ENCODE peak calls at places on chromosome 4, in seven cellular contexts. D is AG04450, M is A549, F is body of pancreas, R is Peyer's patch, H is transverse colon, U is testis. I is an unnamed sample.
A peak's percentile ranks its signal among the peaks of the same experiment; 100 is the strongest.

GRCh38 chr4:78645853-78646757 is 94.5 kb downstream of the ANXA3 start:
- DNase-seq in M (peak; percentile 84), D (peak; percentile 85), F (peak; percentile 89), U (peak; percentile 81), R (peak; percentile 77), H (peak; percentile 70), I (peak; percentile 83)

GRCh38 chr4:139007640-139008039 is 7.9 kb upstream of the NOCT start:
- DNase-seq in M (no peak), F (no peak), U (no peak), R (peak; percentile 64), D (no peak), H (no peak), I (no peak)

GRCh38 chr4:70654605-70655011 is 11.7 kb downstream of the JCHAIN start:
- DNase-seq in F (no peak), R (no peak), H (no peak), D (no peak), U (no peak), M (no peak), I (no peak)

GRCh38 chr4:105092768-105093167 is 53.9 kb upstream of the TET2 start:
- DNase-seq in H (no peak), D (no peak), F (no peak), M (no peak), U (no peak), R (no peak), I (no peak)

GRCh38 chr4:53804719-53805118 is 213.4 kb upstream of the LNX1 start:
- DNase-seq in H (peak; percentile 68), U (peak; percentile 36), F (peak; percentile 69), M (peak; percentile 34), R (peak; percentile 73), D (no peak), I (no peak)

GRCh38 chr4:38013461-38014366 is 53.5 kb downstream of the PTTG2 start:
- DNase-seq in M (no peak), D (no peak), F (peak; percentile 79), H (no peak), U (peak; percentile 40), R (no peak), I (peak; percentile 18)

GRCh38 chr4:37562592-37562991 is 123.6 kb downstream of the RELL1 start:
- DNase-seq in D (no peak), F (no peak), H (no peak), U (no peak), R (no peak), M (peak; percentile 18), I (peak; percentile 34)

GRCh38 chr4:48792348-48793006 is 12.4 kb upstream of the FRYL start:
- DNase-seq in U (no peak), M (no peak), H (no peak), R (no peak), F (no peak), D (no peak), I (no peak)

GRCh38 chr4:108114503-108114902 is 54.2 kb downstream of the LEF1 start:
- DNase-seq in M (no peak), H (no peak), R (no peak), F (no peak), U (no peak), D (no peak), I (no peak)

GRCh38 chr4:183940807-183941310 is 35.8 kb downstream of the STOX2 start:
- DNase-seq in R (no peak), F (no peak), D (no peak), H (no peak), M (no peak), U (no peak), I (no peak)

GRCh38 chr4:1898007-1898406 is 26.8 kb downstream of the NSD2 start:
- DNase-seq in M (no peak), R (no peak), D (no peak), H (no peak), U (no peak), F (no peak), I (no peak)

GRCh38 chr4:136183513-136183912 is 1348.8 kb downstream of the PCDH18 start:
- DNase-seq in D (no peak), M (no peak), H (no peak), F (no peak), R (no peak), U (no peak), I (no peak)

GRCh38 chr4:78510108-78510507 is 41.5 kb upstream of the ANXA3 start:
- DNase-seq in U (no peak), F (no peak), R (no peak), H (no peak), D (no peak), M (no peak), I (no peak)

GRCh38 chr4:87058272-87059073 is 123.7 kb downstream of the AFF1 start:
- DNase-seq in H (no peak), U (no peak), M (peak; percentile 10), F (no peak), R (no peak), D (no peak), I (no peak)

GRCh38 chr4:180923476-180923875 is 1319.7 kb upstream of the TENM3 start:
- DNase-seq in R (no peak), M (no peak), F (no peak), D (peak; percentile 51), H (no peak), U (no peak), I (no peak)

GRCh38 chr4:858136-858535 is 32.2 kb upstream of the CPLX1 start:
- DNase-seq in R (no peak), H (no peak), U (no peak), F (no peak), D (no peak), M (no peak), I (no peak)

GRCh38 chr4:152310223-152310622 is 225.7 kb downstream of the FBXW7 start:
- DNase-seq in H (no peak), U (no peak), M (no peak), D (peak; percentile 34), F (no peak), R (no peak), I (peak; percentile 78)

GRCh38 chr4:38759077-38759789 is 23.6 kb downstream of the TLR10 start:
- DNase-seq in R (peak; percentile 87), F (peak; percentile 66), M (peak; percentile 43), H (peak; percentile 68), U (peak; percentile 85), D (peak; percentile 30), I (peak; percentile 77)

GRCh38 chr4:37219251-37219650 is 25.3 kb upstream of the NWD2 start:
- DNase-seq in R (no peak), F (no peak), M (no peak), D (no peak), U (no peak), H (no peak), I (no peak)

GRCh38 chr4:41878991-41879491 is 56.2 kb upstream of the TMEM33 start:
- DNase-seq in H (no peak), D (no peak), U (no peak), F (no peak), M (no peak), R (no peak), I (no peak)

GRCh38 chr4:7763788-7764187 is 175.9 kb downstream of the AFAP1 start:
- DNase-seq in R (no peak), D (peak; percentile 15), F (no peak), U (no peak), M (peak; percentile 11), H (no peak), I (peak; percentile 82)

GRCh38 chr4:78428996-78429395 is 122.6 kb upstream of the ANXA3 start:
- DNase-seq in U (no peak), F (no peak), M (no peak), H (no peak), D (no peak), R (no peak), I (no peak)

GRCh38 chr4:47551682-47552081 is 66.6 kb downstream of the ATP10D start:
- DNase-seq in M (no peak), D (no peak), H (no peak), R (no peak), F (no peak), U (no peak), I (no peak)

GRCh38 chr4:117549624-117550023 is 464.2 kb upstream of the TRAM1L1 start:
- DNase-seq in D (no peak), H (no peak), U (no peak), F (no peak), M (no peak), R (no peak), I (no peak)

GRCh38 chr4:68369474-68369805 is 19.6 kb upstream of the YTHDC1 start:
- DNase-seq in U (no peak), D (no peak), M (peak; percentile 63), R (no peak), H (no peak), F (peak; percentile 10), I (no peak)

GRCh38 chr4:52983563-52984303 is 121.6 kb downstream of the RASL11B start:
- DNase-seq in D (peak; percentile 21), M (peak; percentile 48), R (no peak), F (peak; percentile 38), U (no peak), H (no peak), I (peak; percentile 45)

GRCh38 chr4:28248269-28248668 is 1387.6 kb downstream of the STIM2 start:
- DNase-seq in H (no peak), U (no peak), R (no peak), D (no peak), F (no peak), M (no peak), I (no peak)

GRCh38 chr4:61511716-61512488 is 311.8 kb downstream of the ADGRL3 start:
- DNase-seq in H (no peak), R (no peak), D (peak; percentile 15), U (no peak), F (no peak), M (peak; percentile 7), I (no peak)

GRCh38 chr4:7462509-7462971 is 27.8 kb upstream of the PSAPL1 start:
- DNase-seq in H (no peak), U (peak; percentile 70), F (peak; percentile 5), D (no peak), R (no peak), M (peak; percentile 37), I (no peak)

DNA sequence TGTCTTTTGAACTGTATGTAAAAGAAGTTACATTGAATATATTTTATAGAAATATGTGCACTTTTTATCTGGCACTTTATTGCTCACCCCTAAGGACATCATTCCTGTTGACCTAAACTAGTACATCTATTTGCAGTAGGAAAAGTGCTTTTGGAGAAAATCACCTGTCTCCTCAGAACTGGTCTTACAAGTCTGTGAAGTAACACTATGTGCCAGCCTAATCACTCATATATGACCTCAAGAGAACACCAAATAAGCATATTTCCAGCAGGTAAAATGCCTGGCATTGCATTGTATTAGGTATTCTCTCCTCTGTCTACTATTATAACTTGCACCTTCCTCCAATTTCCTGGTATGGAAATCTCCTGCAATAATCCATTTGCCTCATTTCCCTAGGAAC is 4.0 kb upstream of the GASK1B start:
- DNase-seq in U (no peak), H (no peak), M (no peak), D (no peak), R (no peak), F (no peak), I (no peak)
- H3K27ac ChIP-seq in U (no peak overlapping the region), H (no peak overlapping the region), M (no peak overlapping the region), D (no peak overlapping the region), R (no peak overlapping the region), F (no peak overlapping the region), I (no peak overlapping the region)

GRCh38 chr4:143417679-143418403 is 81.2 kb downstream of the GAB1 start:
- DNase-seq in F (no peak), R (no peak), H (no peak), U (no peak), M (no peak), D (no peak), I (no peak)
- H3K4me3 ChIP-seq in F (no peak overlapping the region), R (no peak overlapping the region), H (no peak overlapping the region), U (no peak overlapping the region), M (no peak overlapping the region), D (no peak overlapping the region), I (no peak overlapping the region)

GRCh38 chr4:88591787-88592599 is at the start of gene HERC3:
- DNase-seq in R (peak; percentile 96), F (peak; percentile 92), D (peak; percentile 20), H (peak; percentile 94), M (peak; percentile 80), U (peak; percentile 93), I (peak; percentile 74)
- TF ChIP-seq CTCF in R (peak; percentile 35), F (no peak), D (no peak), H (peak; percentile 18), M (no peak), U (peak; percentile 11), I (no peak)

GRCh38 chr4:169975131-169975836 is 50.9 kb downstream of the MFAP3L start:
- DNase-seq in H (no peak), D (no peak), U (no peak), M (no peak), R (no peak), F (no peak), I (no peak)
- H3K27ac ChIP-seq in H (no peak overlapping the region), D (no peak overlapping the region), U (no peak overlapping the region), M (peak overlapping the region; percentile 47), R (no peak overlapping the region), F (no peak overlapping the region), I (no peak overlapping the region)

I was measured in brain microvascular endothelial cell.